ENCODE peak calls at places on chromosomes 3 and 15, in nine cellular contexts. One of them, this sample, is unnamed.

GRCh38 chr3:45955017-45955647 is 11.9 kb downstream of the CXCR6 start:
- DNase-seq in ovary: no peak
- DNase-seq in WTC11: no peak
- DNase-seq in progenitor cell of endocrine pancreas: no peak
- DNase-seq in HFFc6: no peak
- DNase-seq in psoas muscle: no peak
- DNase-seq in CD4-positive, alpha-beta T cell: no peak
- DNase-seq in right lobe of liver: no peak
- DNase-seq in fibroblast of mammary gland: no peak
- DNase-seq in this sample: no peak

GRCh38 chr3:119580148-119580760 is 962 bp downstream of the ADPRH start:
- DNase-seq in ovary: peak
- DNase-seq in WTC11: no peak
- DNase-seq in progenitor cell of endocrine pancreas: no peak
- DNase-seq in HFFc6: no peak
- DNase-seq in psoas muscle: peak
- DNase-seq in CD4-positive, alpha-beta T cell: no peak
- DNase-seq in right lobe of liver: no peak
- DNase-seq in fibroblast of mammary gland: peak
- DNase-seq in this sample: no peak

GRCh38 chr3:73773228-73773627 is 148.5 kb upstream of the PDZRN3 start:
- DNase-seq in ovary: peak
- DNase-seq in WTC11: no peak
- DNase-seq in progenitor cell of endocrine pancreas: no peak
- DNase-seq in HFFc6: no peak
- DNase-seq in psoas muscle: no peak
- DNase-seq in CD4-positive, alpha-beta T cell: no peak
- DNase-seq in right lobe of liver: no peak
- DNase-seq in fibroblast of mammary gland: peak
- DNase-seq in this sample: no peak

GRCh38 chr3:123881771-123882170 is 2.4 kb downstream of the MYLK start:
- DNase-seq in ovary: no peak
- DNase-seq in WTC11: peak
- DNase-seq in progenitor cell of endocrine pancreas: no peak
- DNase-seq in HFFc6: no peak
- DNase-seq in psoas muscle: no peak
- DNase-seq in CD4-positive, alpha-beta T cell: no peak
- DNase-seq in right lobe of liver: no peak
- DNase-seq in fibroblast of mammary gland: no peak
- DNase-seq in this sample: no peak

GRCh38 chr3:30073622-30074021 is 532.8 kb upstream of the TGFBR2 start:
- DNase-seq in ovary: no peak
- DNase-seq in WTC11: no peak
- DNase-seq in progenitor cell of endocrine pancreas: no peak
- DNase-seq in HFFc6: no peak
- DNase-seq in psoas muscle: no peak
- DNase-seq in CD4-positive, alpha-beta T cell: no peak
- DNase-seq in right lobe of liver: no peak
- DNase-seq in fibroblast of mammary gland: peak
- DNase-seq in this sample: no peak

GRCh38 chr3:110533089-110533488 is 538.5 kb upstream of the NECTIN3 start:
- DNase-seq in ovary: no peak
- DNase-seq in WTC11: no peak
- DNase-seq in progenitor cell of endocrine pancreas: no peak
- DNase-seq in HFFc6: peak
- DNase-seq in psoas muscle: no peak
- DNase-seq in CD4-positive, alpha-beta T cell: no peak
- DNase-seq in right lobe of liver: no peak
- DNase-seq in fibroblast of mammary gland: peak
- DNase-seq in this sample: no peak

GRCh38 chr3:27939940-27940339 is 217.8 kb upstream of the EOMES start:
- DNase-seq in ovary: no peak
- DNase-seq in WTC11: no peak
- DNase-seq in progenitor cell of endocrine pancreas: no peak
- DNase-seq in HFFc6: no peak
- DNase-seq in psoas muscle: no peak
- DNase-seq in CD4-positive, alpha-beta T cell: no peak
- DNase-seq in right lobe of liver: no peak
- DNase-seq in fibroblast of mammary gland: peak
- DNase-seq in this sample: peak

GRCh38 chr15:62068071-62068786 is 1.5 kb downstream of the C2CD4A start:
- DNase-seq in ovary: peak
- DNase-seq in WTC11: peak
- DNase-seq in progenitor cell of endocrine pancreas: peak
- DNase-seq in HFFc6: no peak
- DNase-seq in psoas muscle: peak
- DNase-seq in CD4-positive, alpha-beta T cell: no peak
- DNase-seq in right lobe of liver: peak
- DNase-seq in fibroblast of mammary gland: peak
- DNase-seq in this sample: peak

GRCh38 chr3:108409791-108410190 is 100.6 kb downstream of the MYH15 start:
- DNase-seq in ovary: no peak
- DNase-seq in WTC11: no peak
- DNase-seq in progenitor cell of endocrine pancreas: no peak
- DNase-seq in HFFc6: no peak
- DNase-seq in psoas muscle: no peak
- DNase-seq in CD4-positive, alpha-beta T cell: no peak
- DNase-seq in right lobe of liver: no peak
- DNase-seq in fibroblast of mammary gland: no peak
- DNase-seq in this sample: no peak

GRCh38 chr3:112688819-112689218 is 47.9 kb upstream of the CCDC80 start:
- DNase-seq in ovary: no peak
- DNase-seq in WTC11: no peak
- DNase-seq in progenitor cell of endocrine pancreas: no peak
- DNase-seq in HFFc6: no peak
- DNase-seq in psoas muscle: no peak
- DNase-seq in CD4-positive, alpha-beta T cell: no peak
- DNase-seq in right lobe of liver: no peak
- DNase-seq in fibroblast of mammary gland: peak
- DNase-seq in this sample: no peak

GRCh38 chr15:90571063-90571541 is 41.4 kb downstream of the CRTC3 start:
- DNase-seq in ovary: no peak
- DNase-seq in WTC11: no peak
- DNase-seq in progenitor cell of endocrine pancreas: no peak
- DNase-seq in HFFc6: peak
- DNase-seq in psoas muscle: peak
- DNase-seq in CD4-positive, alpha-beta T cell: no peak
- DNase-seq in right lobe of liver: no peak
- DNase-seq in fibroblast of mammary gland: peak
- DNase-seq in this sample: no peak

GRCh38 chr15:70853855-70854668 is at the start of gene LARP6:
- DNase-seq in ovary: peak
- DNase-seq in WTC11: peak
- DNase-seq in progenitor cell of endocrine pancreas: peak
- DNase-seq in HFFc6: no peak
- DNase-seq in psoas muscle: peak
- DNase-seq in CD4-positive, alpha-beta T cell: no peak
- DNase-seq in right lobe of liver: peak
- DNase-seq in fibroblast of mammary gland: no peak
- DNase-seq in this sample: peak

GRCh38 chr15:90648137-90649070 is 68.7 kb upstream of the BLM start:
- DNase-seq in ovary: peak
- DNase-seq in WTC11: peak
- DNase-seq in progenitor cell of endocrine pancreas: peak
- DNase-seq in HFFc6: peak
- DNase-seq in psoas muscle: peak
- DNase-seq in CD4-positive, alpha-beta T cell: peak
- DNase-seq in right lobe of liver: peak
- DNase-seq in fibroblast of mammary gland: peak
- DNase-seq in this sample: peak

GRCh38 chr15:78195735-78196201 is 38.6 kb downstream of the ACSBG1 start:
- DNase-seq in ovary: no peak
- DNase-seq in WTC11: peak
- DNase-seq in progenitor cell of endocrine pancreas: no peak
- DNase-seq in HFFc6: no peak
- DNase-seq in psoas muscle: no peak
- DNase-seq in CD4-positive, alpha-beta T cell: peak
- DNase-seq in right lobe of liver: peak
- DNase-seq in fibroblast of mammary gland: no peak
- DNase-seq in this sample: no peak

GRCh38 chr3:10192953-10193691 is 28.4 kb downstream of the IRAK2 start:
- DNase-seq in ovary: no peak
- DNase-seq in WTC11: peak
- DNase-seq in progenitor cell of endocrine pancreas: no peak
- DNase-seq in HFFc6: peak
- DNase-seq in psoas muscle: no peak
- DNase-seq in CD4-positive, alpha-beta T cell: no peak
- DNase-seq in right lobe of liver: no peak
- DNase-seq in fibroblast of mammary gland: peak
- DNase-seq in this sample: peak

GRCh38 chr3:194843543-194843942 is 157.9 kb downstream of the FAM43A start:
- DNase-seq in ovary: no peak
- DNase-seq in WTC11: no peak
- DNase-seq in progenitor cell of endocrine pancreas: no peak
- DNase-seq in HFFc6: no peak
- DNase-seq in psoas muscle: no peak
- DNase-seq in CD4-positive, alpha-beta T cell: no peak
- DNase-seq in right lobe of liver: no peak
- DNase-seq in fibroblast of mammary gland: no peak
- DNase-seq in this sample: no peak

GRCh38 chr3:142447308-142447851 is 457 bp downstream of the XRN1 start:
- DNase-seq in ovary: peak
- DNase-seq in WTC11: peak
- DNase-seq in progenitor cell of endocrine pancreas: peak
- DNase-seq in HFFc6: peak
- DNase-seq in psoas muscle: peak
- DNase-seq in CD4-positive, alpha-beta T cell: peak
- DNase-seq in right lobe of liver: peak
- DNase-seq in fibroblast of mammary gland: peak
- DNase-seq in this sample: peak

GRCh38 chr15:85793641-85794597 is 806 bp downstream of the KLHL25 start:
- DNase-seq in ovary: peak
- DNase-seq in WTC11: peak
- DNase-seq in progenitor cell of endocrine pancreas: peak
- DNase-seq in HFFc6: no peak
- DNase-seq in psoas muscle: peak
- DNase-seq in CD4-positive, alpha-beta T cell: peak
- DNase-seq in right lobe of liver: peak
- DNase-seq in fibroblast of mammary gland: peak
- DNase-seq in this sample: peak

GRCh38 chr15:65303687-65304392 is 637 bp upstream of the RNU5B-1 start:
- DNase-seq in ovary: peak
- DNase-seq in WTC11: peak
- DNase-seq in progenitor cell of endocrine pancreas: no peak
- DNase-seq in HFFc6: peak
- DNase-seq in psoas muscle: peak
- DNase-seq in CD4-positive, alpha-beta T cell: peak
- DNase-seq in right lobe of liver: peak
- DNase-seq in fibroblast of mammary gland: peak
- DNase-seq in this sample: peak
- TF ChIP-seq CTCF in ovary: peak
- TF ChIP-seq CTCF in WTC11: peak
- TF ChIP-seq CTCF in progenitor cell of endocrine pancreas: no peak
- TF ChIP-seq CTCF in HFFc6: peak
- TF ChIP-seq CTCF in psoas muscle: no peak
- TF ChIP-seq CTCF in CD4-positive, alpha-beta T cell: peak
- TF ChIP-seq CTCF in right lobe of liver: no peak
- TF ChIP-seq CTCF in fibroblast of mammary gland: no peak
- TF ChIP-seq CTCF in this sample: no peak

DNA sequence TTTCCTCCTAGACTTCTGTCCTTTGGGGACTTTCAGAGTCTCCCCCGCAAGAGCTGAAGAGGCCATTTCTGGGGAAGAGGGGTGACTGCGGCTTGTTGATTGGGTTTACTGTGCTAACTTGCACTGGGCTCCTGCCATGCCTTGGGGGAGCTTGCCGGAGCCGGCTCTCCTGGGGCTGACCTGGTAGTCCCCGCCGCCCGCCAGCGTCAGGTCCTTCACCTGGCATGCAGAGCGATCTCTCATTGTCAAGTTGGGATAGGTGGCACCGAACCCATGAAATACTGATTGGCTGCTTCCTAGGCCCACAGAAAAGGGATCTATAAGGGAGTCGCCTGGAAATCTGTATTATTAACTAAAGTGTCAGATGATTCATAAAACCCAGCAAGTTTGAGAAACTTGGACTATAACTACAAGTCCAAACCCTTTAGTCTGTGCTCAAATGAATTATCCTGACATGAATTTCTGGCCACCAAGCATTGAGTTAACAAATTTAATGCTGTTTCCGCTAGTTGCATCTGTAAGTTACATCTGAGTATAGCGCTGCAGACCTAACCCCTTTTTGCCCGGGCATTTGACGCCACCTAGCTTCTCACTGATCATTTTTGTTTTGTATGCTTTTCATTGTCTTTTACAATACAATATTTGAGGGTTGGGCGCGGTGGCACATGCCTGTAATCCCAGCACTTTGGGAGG is 605 bp upstream of the IMP3 start:
- DNase-seq in ovary: no peak
- DNase-seq in WTC11: peak
- DNase-seq in progenitor cell of endocrine pancreas: no peak
- DNase-seq in HFFc6: no peak
- DNase-seq in psoas muscle: no peak
- DNase-seq in CD4-positive, alpha-beta T cell: peak
- DNase-seq in right lobe of liver: peak
- DNase-seq in fibroblast of mammary gland: peak
- DNase-seq in this sample: peak
- TF ChIP-seq CTCF in ovary: no peak
- TF ChIP-seq CTCF in WTC11: no peak
- TF ChIP-seq CTCF in progenitor cell of endocrine pancreas: no peak
- TF ChIP-seq CTCF in HFFc6: peak
- TF ChIP-seq CTCF in psoas muscle: no peak
- TF ChIP-seq CTCF in CD4-positive, alpha-beta T cell: peak
- TF ChIP-seq CTCF in right lobe of liver: no peak
- TF ChIP-seq CTCF in fibroblast of mammary gland: peak
- TF ChIP-seq CTCF in this sample: peak

GRCh38 chr3:96059301-96059700 is 755.1 kb upstream of the EPHA6 start:
- DNase-seq in ovary: no peak
- DNase-seq in WTC11: no peak
- DNase-seq in progenitor cell of endocrine pancreas: no peak
- DNase-seq in HFFc6: no peak
- DNase-seq in psoas muscle: no peak
- DNase-seq in CD4-positive, alpha-beta T cell: no peak
- DNase-seq in right lobe of liver: no peak
- DNase-seq in fibroblast of mammary gland: no peak
- DNase-seq in this sample: no peak
- TF ChIP-seq CTCF in ovary: no peak
- TF ChIP-seq CTCF in WTC11: no peak
- TF ChIP-seq CTCF in progenitor cell of endocrine pancreas: no peak
- TF ChIP-seq CTCF in HFFc6: no peak
- TF ChIP-seq CTCF in psoas muscle: no peak
- TF ChIP-seq CTCF in CD4-positive, alpha-beta T cell: no peak
- TF ChIP-seq CTCF in right lobe of liver: no peak
- TF ChIP-seq CTCF in fibroblast of mammary gland: no peak
- TF ChIP-seq CTCF in this sample: no peak

DNA sequence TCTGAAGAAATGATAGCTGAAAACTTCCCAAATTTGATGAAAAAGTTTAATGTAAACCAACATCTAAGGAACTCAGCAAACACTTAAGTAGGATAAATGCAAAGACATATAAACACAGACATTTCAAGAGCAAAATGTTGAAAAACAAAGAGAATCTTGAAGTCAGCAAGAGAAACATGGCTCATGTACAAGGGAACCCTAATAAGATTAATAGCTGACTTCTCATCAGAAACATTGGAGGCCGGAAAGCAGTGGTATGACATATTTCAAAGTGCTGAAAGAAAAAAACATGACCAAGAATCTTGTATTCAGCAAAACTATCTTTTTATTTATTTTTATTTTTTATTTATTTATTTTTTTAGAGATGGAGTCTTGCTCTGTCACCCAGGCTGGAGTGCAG is 10.6 kb upstream of the PRKCI start:
- DNase-seq in ovary: no peak
- DNase-seq in WTC11: no peak
- DNase-seq in progenitor cell of endocrine pancreas: no peak
- DNase-seq in HFFc6: no peak
- DNase-seq in psoas muscle: no peak
- DNase-seq in CD4-positive, alpha-beta T cell: no peak
- DNase-seq in right lobe of liver: no peak
- DNase-seq in fibroblast of mammary gland: no peak
- DNase-seq in this sample: no peak
- TF ChIP-seq CTCF in ovary: no peak
- TF ChIP-seq CTCF in WTC11: no peak
- TF ChIP-seq CTCF in progenitor cell of endocrine pancreas: no peak
- TF ChIP-seq CTCF in HFFc6: no peak
- TF ChIP-seq CTCF in psoas muscle: no peak
- TF ChIP-seq CTCF in CD4-positive, alpha-beta T cell: no peak
- TF ChIP-seq CTCF in right lobe of liver: no peak
- TF ChIP-seq CTCF in fibroblast of mammary gland: no peak
- TF ChIP-seq CTCF in this sample: no peak